ENCODE peak calls at places on chromosomes 11 and 22, in six cellular contexts. F, Y, S, Z, J and G are unnamed samples.

GRCh38 chr22:22738959-22739585 is 94.7 kb downstream of the GGTLC2 start:
- DNase-seq in F (no peak), Y (no peak), S (no peak), Z (no peak), J (no peak), G (peak)

GRCh38 chr11:120024046-120024445 is 113.9 kb downstream of the TRIM29 start:
- DNase-seq in F (no peak), Y (no peak), S (no peak), Z (no peak), J (no peak), G (no peak)

GRCh38 chr11:69926376-69927050 is 107.3 kb upstream of the FGF3 start:
- DNase-seq in F (no peak), Y (no peak), S (no peak), Z (peak), J (no peak), G (peak)

GRCh38 chr22:36612458-36612857 is 83.5 kb upstream of the EIF3D start:
- DNase-seq in F (peak), Y (no peak), S (no peak), Z (no peak), J (no peak), G (no peak)

GRCh38 chr11:20310137-20310536 is 53.4 kb upstream of the HTATIP2 start:
- DNase-seq in F (no peak), Y (peak), S (no peak), Z (no peak), J (no peak), G (no peak)

GRCh38 chr11:134646561-134646960 is 234.5 kb upstream of the B3GAT1 start:
- DNase-seq in F (no peak), Y (no peak), S (no peak), Z (no peak), J (peak), G (peak)

GRCh38 chr11:92759571-92760214 is 209.8 kb upstream of the MTNR1B start:
- DNase-seq in F (no peak), Y (no peak), S (no peak), Z (no peak), J (no peak), G (no peak)

GRCh38 chr22:24761888-24762675 is 12.4 kb downstream of the PIWIL3 start:
- DNase-seq in F (no peak), Y (no peak), S (no peak), Z (no peak), J (no peak), G (no peak)